ENCODE peak calls at places on chromosomes 1 and 21, in four cellular contexts. C is natural killer cell, F is Calu3, S is IMR-90. U is an unnamed sample.

GRCh38 chr1:116968724-116969123 is 32.8 kb upstream of the CD101 start:
- DNase-seq in F (no peak), S (no peak), C (no peak), U (no peak)

GRCh38 chr1:228407118-228408040 is 744 bp upstream of the TRIM11 start:
- DNase-seq in S (no peak), C (peak), F (no peak), U (no peak)

GRCh38 chr1:159943908-159944622 is 1.3 kb downstream of the IGSF9 start:
- DNase-seq in C (no peak), F (no peak), S (no peak), U (no peak)

GRCh38 chr1:99707535-99708142 is 58.8 kb downstream of the FRRS1 start:
- DNase-seq in S (peak), C (peak), F (peak), U (peak)

GRCh38 chr21:28099296-28099695 is 893.4 kb downstream of the LTN1 start:
- DNase-seq in C (no peak), S (peak), F (no peak), U (no peak)

GRCh38 chr1:148385371-148386030 is 97.6 kb downstream of the PPIAL4G start:
- DNase-seq in F (no peak), C (no peak), S (no peak), U (no peak)

GRCh38 chr1:30464187-30464617 is 259.2 kb downstream of the MATN1 start:
- DNase-seq in S (no peak), C (no peak), F (no peak), U (no peak)

GRCh38 chr1:58884706-58885661 is 101.1 kb upstream of the JUN start:
- DNase-seq in S (no peak), F (peak), C (no peak), U (no peak)

GRCh38 chr1:187203257-187203656 is 374.5 kb downstream of the PLA2G4A start:
- DNase-seq in S (peak), C (no peak), F (peak), U (no peak)

GRCh38 chr1:161792740-161793139 is 26.6 kb downstream of the ATF6 start:
- DNase-seq in C (no peak), S (peak), F (peak), U (no peak)

GRCh38 chr1:209674957-209675566 is at the start of gene G0S2:
- DNase-seq in S (peak), F (peak), C (no peak), U (peak)

GRCh38 chr1:224432672-224433040 is 1.9 kb downstream of the WDR26 start:
- DNase-seq in C (no peak), S (no peak), F (no peak), U (no peak)

GRCh38 chr1:24123611-24124010 is 11.7 kb upstream of the MYOM3 start:
- DNase-seq in C (no peak), S (no peak), F (no peak), U (no peak)

GRCh38 chr21:43029785-43030184 is 45.9 kb downstream of the CBS start:
- DNase-seq in C (no peak), S (no peak), F (no peak), U (no peak)

GRCh38 chr1:206742702-206743383 is 27.7 kb upstream of the IL19 start:
- DNase-seq in F (no peak), C (no peak), S (no peak), U (no peak)

GRCh38 chr1:19439464-19440171 is 45.7 kb downstream of the CAPZB start:
- DNase-seq in F (no peak), S (no peak), C (no peak), U (no peak)

GRCh38 chr1:206744683-206745082 is 25.9 kb upstream of the IL19 start:
- DNase-seq in F (no peak), C (no peak), S (peak), U (peak)

GRCh38 chr1:172764378-172764777 is 105.5 kb downstream of the FASLG start:
- DNase-seq in S (no peak), C (no peak), F (no peak), U (no peak)

GRCh38 chr21:44927587-44928461 is 7.1 kb upstream of the ITGB2 start:
- DNase-seq in S (peak), C (peak), F (peak), U (peak)

GRCh38 chr1:159141584-159142518 is 29.6 kb upstream of the CADM3 start:
- DNase-seq in F (no peak), S (peak), C (no peak), U (no peak)

GRCh38 chr1:182193908-182194550 is 132.5 kb upstream of the ZNF648 start:
- DNase-seq in S (peak), F (no peak), C (no peak), U (peak)

GRCh38 chr1:7405844-7406500 is 365.1 kb upstream of the VAMP3 start:
- DNase-seq in C (no peak), F (no peak), S (no peak), U (no peak)

GRCh38 chr1:216750962-216751361 is 27.7 kb upstream of the ESRRG start:
- DNase-seq in F (no peak), S (no peak), C (no peak), U (no peak)

DNA sequence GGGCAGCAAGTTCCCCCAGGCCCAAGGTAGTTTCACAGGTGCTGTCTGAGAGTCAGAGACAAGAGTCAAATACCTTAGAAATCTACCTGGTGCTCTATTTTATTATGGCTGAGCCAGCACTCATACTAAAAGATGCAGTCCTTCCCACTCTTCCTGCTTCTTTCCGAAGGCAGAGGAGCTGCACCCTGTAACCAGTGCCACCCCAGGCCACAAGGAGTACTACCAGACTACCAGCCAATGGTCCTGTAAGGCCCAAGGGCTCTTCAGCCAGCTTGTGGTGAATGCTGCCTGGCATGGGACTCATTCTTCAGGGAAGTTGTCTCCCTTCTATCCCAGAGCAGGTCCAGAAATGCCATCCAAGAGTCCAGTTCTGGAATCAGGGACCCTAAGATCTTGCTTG is 203.8 kb upstream of the DUSP10 start:
- DNase-seq in F (no peak), S (no peak), C (no peak), U (no peak)
- TF ChIP-seq CTCF in F (no peak), S (no peak), C (no peak), U (no peak)

DNA sequence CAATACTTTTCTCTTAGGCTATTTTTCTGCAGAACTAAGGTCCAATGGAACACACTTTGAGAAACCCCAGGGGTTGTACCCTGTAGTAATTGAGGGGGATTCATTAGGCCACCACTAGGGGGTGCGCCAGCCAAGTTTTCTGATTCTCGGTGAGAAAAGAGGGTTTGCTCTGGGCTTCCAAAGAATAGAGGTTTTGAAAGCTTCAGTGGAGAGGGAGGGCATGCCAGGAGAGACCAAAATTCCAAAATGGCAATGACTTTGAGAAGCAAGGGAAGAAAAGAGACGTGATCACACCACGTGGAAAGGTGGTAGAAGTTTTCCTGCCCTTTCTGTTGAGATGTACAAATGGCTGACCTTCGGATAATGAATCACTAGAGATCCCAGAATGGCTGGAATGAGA is 323.3 kb downstream of the RPS6KC1 start:
- DNase-seq in S (peak), C (peak), F (peak), U (no peak)
- TF ChIP-seq CTCF in S (peak), C (peak), F (peak), U (peak)

DNA sequence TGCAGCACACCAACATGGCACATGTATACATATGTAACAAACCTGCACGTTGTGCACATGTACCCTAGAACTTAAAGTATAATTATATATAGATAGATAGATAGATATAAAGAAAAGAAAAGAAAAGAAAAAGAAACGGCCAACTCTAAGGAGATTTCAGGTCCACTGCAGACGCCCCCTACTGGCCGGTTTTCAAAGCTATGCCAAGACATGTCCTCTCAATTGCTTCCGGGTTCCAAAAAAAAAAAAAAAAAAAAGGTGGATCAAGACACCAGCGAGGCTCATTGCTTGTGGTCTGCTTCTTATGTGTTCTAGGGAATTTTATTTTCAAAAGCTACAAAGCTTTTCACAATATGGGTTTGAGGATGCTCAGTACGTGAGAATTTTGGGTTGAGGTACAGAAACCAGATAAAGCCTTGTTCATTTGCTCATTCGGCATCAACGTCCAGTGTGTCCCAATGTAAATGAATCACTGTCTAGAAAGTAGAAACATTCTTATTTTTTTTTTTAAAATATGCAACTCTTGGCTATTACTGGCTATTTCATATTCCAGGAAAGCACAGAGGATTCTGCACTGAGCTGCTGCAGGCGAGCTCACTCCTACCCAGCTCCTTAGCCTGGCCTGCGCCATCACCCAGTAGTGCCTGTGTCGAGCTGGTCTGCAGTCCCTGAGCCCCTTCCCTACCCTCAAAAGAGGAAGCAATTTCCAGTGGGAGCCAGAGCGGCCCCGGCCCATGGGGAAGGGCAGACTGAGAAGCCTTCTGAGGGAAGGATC is 643.0 kb downstream of the KIF26B start:
- DNase-seq in F (peak), C (no peak), S (no peak), U (no peak)
- TF ChIP-seq CTCF in F (peak), C (no peak), S (peak), U (peak)

GRCh38 chr1:2050793-2051682 is 827 bp downstream of the PRKCZ start:
- DNase-seq in C (no peak), S (no peak), F (no peak), U (no peak)

GRCh38 chr1:2050482-2050792 is 226 bp downstream of the PRKCZ start:
- DNase-seq in S (no peak), C (no peak), F (no peak), U (no peak)

GRCh38 chr1:2049225-2049516 is 1.0 kb upstream of the PRKCZ start:
- DNase-seq in C (no peak), S (no peak), F (no peak), U (no peak)

GRCh38 chr1:2047749-2048729 is 2.2 kb upstream of the PRKCZ start:
- DNase-seq in C (no peak), S (no peak), F (no peak), U (no peak)

DNA sequence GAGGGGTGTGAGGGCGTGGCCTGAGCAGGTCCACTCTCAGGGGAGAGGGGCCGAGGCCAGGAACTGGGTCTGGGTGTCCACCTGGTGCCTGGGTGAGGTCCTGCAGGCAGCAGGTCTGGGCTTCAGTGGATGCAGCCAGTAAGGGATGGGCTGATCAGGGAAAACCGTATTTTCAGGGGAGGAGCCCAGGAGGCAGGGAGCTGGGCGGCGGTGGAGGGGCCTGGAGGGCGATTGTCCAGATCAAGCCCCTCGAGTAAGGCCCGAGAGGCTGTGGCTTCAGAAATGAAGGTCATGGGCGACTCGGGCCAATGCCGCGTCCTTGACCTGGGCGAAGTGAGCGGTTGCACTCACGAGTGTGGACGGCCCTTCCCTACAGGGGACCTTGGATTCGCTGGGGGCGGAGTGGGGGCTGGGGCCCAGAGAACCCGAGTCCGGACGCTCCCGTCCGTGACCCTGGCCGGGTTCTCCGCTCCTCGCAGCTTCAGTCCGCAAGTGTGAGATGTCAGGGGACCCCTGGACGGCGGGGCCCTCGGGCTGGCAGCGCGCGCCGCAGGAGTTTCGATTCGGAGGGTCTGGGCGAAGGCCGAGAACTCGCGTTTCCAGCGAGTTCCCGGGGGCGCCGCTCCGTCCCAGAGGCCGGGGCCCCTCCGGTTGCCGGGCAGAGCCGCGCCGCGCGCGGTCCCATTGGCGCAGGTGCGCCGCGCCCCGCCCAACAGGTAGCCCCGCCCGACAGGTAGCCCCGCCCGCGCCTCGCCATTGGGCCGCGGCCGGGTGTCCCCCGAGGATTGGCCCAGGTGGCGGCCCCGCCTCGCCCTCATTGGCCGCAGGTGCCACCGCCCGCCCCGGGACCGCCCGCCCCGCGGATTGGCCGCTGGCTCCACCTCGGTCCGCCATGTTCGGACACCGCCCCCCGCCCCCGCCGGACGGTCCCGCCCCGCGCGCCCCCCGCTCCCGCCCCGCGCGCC is at the start of gene PRKCZ:
- DNase-seq in F (peak), C (peak), S (no peak), U (no peak)
- TF ChIP-seq CTCF in F (peak), C (no peak), S (no peak), U (no peak)

GRCh38 chr1:6393400-6394187 is at the start of gene ACOT7:
- DNase-seq in S (peak), C (peak), F (peak), U (peak)
- TF ChIP-seq CTCF in S (peak), C (no peak), F (no peak), U (no peak)

DNA sequence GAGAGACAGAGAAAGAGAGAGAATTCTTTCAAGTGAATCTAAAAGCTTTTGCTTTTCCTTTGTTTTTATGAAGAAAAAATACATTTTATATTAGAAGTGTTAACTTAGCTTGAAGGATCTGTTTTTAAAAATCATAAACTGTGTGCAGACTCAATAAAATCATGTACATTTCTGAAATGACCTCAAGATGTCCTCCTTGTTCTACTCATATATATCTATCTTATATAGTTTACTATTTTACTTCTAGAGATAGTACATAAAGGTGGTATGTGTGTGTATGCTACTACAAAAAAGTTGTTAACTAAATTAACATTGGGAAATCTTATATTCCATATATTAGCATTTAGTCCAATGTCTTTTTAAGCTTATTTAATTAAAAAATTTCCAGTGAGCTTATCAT is 117.6 kb downstream of the PTPRC start:
- DNase-seq in C (no peak), F (no peak), S (peak), U (no peak)
- TF ChIP-seq CTCF in C (peak), F (no peak), S (peak), U (peak)

GRCh38 chr1:21597754-21598153 is 71.4 kb downstream of the RAP1GAP start:
- DNase-seq in C (no peak), F (no peak), S (no peak), U (no peak)

GRCh38 chr1:21598904-21599303 is 70.3 kb downstream of the RAP1GAP start:
- DNase-seq in S (no peak), F (no peak), C (no peak), U (no peak)

GRCh38 chr1:21596628-21597027 is 72.5 kb downstream of the RAP1GAP start:
- DNase-seq in F (no peak), S (no peak), C (no peak), U (no peak)

GRCh38 chr1:21599402-21599801 is 69.8 kb downstream of the RAP1GAP start:
- DNase-seq in C (no peak), S (no peak), F (no peak), U (no peak)

DNA sequence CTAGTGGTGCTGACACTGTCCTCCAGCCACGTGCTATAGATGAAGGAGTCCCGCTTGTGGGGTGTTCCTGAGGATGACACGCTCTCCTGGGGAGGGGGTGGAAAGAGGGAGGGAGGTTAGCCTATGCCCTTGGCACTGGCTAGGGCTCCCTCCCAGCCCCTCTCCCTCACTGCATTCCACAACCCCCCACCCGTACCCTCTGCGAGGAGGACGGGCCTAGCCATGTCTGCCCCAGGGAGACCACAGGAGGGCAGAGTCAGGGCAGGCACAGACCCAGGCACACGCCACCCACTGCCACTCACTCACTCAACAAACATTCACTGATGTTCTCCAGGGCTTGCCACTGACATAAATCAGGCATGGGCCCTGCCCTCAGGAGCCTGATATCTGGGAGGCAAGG is 70.7 kb downstream of the RAP1GAP start:
- DNase-seq in C (no peak), S (no peak), F (no peak), U (no peak)
- TF ChIP-seq CTCF in C (no peak), S (no peak), F (no peak), U (no peak)

GRCh38 chr1:156120318-156120717 is 5.8 kb downstream of the LMNA start:
- DNase-seq in S (no peak), F (no peak), C (no peak), U (no peak)

GRCh38 chr1:156121441-156121840 is 6.9 kb downstream of the LMNA start:
- DNase-seq in S (no peak), C (no peak), F (no peak), U (no peak)

GRCh38 chr1:156117414-156118174 is 3.1 kb downstream of the LMNA start:
- DNase-seq in C (no peak), S (no peak), F (no peak), U (no peak)

GRCh38 chr1:156118175-156118868 is 3.8 kb downstream of the LMNA start:
- DNase-seq in F (peak), C (no peak), S (no peak), U (no peak)

GRCh38 chr1:156119503-156120209 is 5.1 kb downstream of the LMNA start:
- DNase-seq in F (peak), S (peak), C (no peak), U (peak)
- TF ChIP-seq CTCF in F (no peak), S (no peak), C (no peak), U (peak)

GRCh38 chr1:107196973-107197562 is 56.2 kb downstream of the NTNG1 start:
- DNase-seq in S (peak), F (peak), C (no peak), U (no peak)
- TF ChIP-seq CTCF in S (no peak), F (no peak), C (no peak), U (peak)